ENCODE peak calls at places on chromosomes 13 and 19, in eight cellular contexts. H, R, N, W, P, X, E and I are unnamed samples.

GRCh38 chr13:57932071-57932470 is 300.5 kb downstream of the PCDH17 start:
- DNase-seq in W (no peak), N (no peak), E (no peak), H (no peak), R (no peak), X (no peak), P (no peak), I (no peak)

GRCh38 chr13:87107626-87108025 is 563.5 kb upstream of the SLITRK5 start:
- DNase-seq in N (no peak), X (no peak), P (no peak), W (no peak), H (no peak), E (peak; percentile 26), R (no peak), I (no peak)

GRCh38 chr19:39307233-39307821 is 11.1 kb downstream of the IFNL1 start:
- DNase-seq in W (no peak), N (no peak), E (no peak), P (no peak), H (peak; percentile 42), X (peak; percentile 48), R (no peak), I (no peak)

GRCh38 chr13:112053167-112053743 is 13.7 kb upstream of the SOX1 start:
- DNase-seq in R (no peak), N (no peak), X (no peak), W (no peak), E (no peak), P (no peak), H (no peak), I (peak; percentile 37)

GRCh38 chr19:45038931-45039893 is at the start of gene CLASRP:
- DNase-seq in H (peak; percentile 96), E (peak; percentile 86), P (peak; percentile 84), W (peak; percentile 92), R (peak; percentile 90), N (peak; percentile 94), X (peak; percentile 94), I (peak; percentile 98)

GRCh38 chr13:113009743-113010509 is 40.9 kb downstream of the MCF2L start:
- DNase-seq in W (no peak), E (no peak), N (peak; percentile 54), R (no peak), P (no peak), X (no peak), H (no peak), I (no peak)

GRCh38 chr19:49801966-49802661 is 11.0 kb downstream of the FUZ start:
- DNase-seq in P (peak; percentile 99), H (peak; percentile 98), N (peak; percentile 95), R (peak; percentile 96), X (peak; percentile 76), W (peak; percentile 97), E (peak; percentile 86), I (peak; percentile 96)

GRCh38 chr13:32403108-32403507 is 24.8 kb downstream of the N4BP2L1 start:
- DNase-seq in N (no peak), P (no peak), H (no peak), R (no peak), W (no peak), X (no peak), E (no peak), I (no peak)

GRCh38 chr19:15813916-15814315 is 1.5 kb downstream of the OR10H1 start:
- DNase-seq in X (no peak), R (no peak), P (no peak), N (no peak), E (no peak), W (no peak), H (no peak), I (no peak)

GRCh38 chr13:20566424-20566916 is 487 bp upstream of the IFT88 start:
- DNase-seq in E (peak; percentile 85), R (peak; percentile 70), X (peak; percentile 75), P (peak; percentile 32), W (no peak), H (peak; percentile 86), N (no peak), I (peak; percentile 86)

GRCh38 chr19:16594131-16594586 is 21.9 kb upstream of the SLC35E1 start:
- DNase-seq in E (no peak), H (no peak), P (no peak), X (peak; percentile 49), R (no peak), W (no peak), N (no peak), I (no peak)

DNA sequence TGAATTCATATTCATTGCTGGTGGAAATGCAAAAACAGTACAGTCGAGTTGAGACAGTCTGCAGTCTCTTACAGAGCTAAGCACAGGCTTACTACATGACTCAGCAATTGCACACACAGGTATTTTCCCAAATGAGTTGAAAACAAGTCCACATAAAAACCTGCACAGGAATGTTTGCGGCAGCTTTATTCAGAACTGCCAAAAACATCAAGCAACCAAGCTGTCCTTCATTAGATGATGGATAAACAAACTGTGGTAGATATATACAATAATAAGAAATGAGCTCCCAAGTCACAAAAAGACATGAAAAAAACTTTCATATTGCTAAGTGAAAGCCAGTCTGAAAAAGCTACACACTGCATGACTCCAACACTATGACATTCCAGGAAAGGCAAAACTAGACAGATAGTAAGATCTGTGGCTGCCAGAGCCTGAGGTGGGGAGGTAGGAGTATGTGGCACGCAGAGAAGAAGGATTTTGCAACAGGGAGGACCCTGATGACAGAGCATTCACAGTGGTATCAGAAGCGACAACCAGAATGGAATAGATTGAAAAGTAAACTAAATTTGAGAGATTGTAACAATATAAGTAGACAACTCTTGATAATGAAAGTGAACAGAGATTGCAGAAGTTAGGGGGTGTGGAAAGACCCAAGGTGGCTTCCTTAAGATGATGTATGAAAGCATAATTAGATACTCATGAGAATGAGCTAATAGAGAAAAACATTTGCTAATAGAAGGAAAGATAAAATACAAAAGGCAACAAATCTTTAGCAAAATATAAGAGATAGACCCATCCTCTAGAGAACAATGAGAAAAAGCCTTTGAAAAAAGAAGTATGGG is 52.7 kb downstream of the TSC22D1 start:
- DNase-seq in R (no peak), H (no peak), P (no peak), N (no peak), X (no peak), W (no peak), E (peak; percentile 79), I (no peak)
- TF ChIP-seq POLR2A in R (no peak), H (no peak), P (no peak), N (no peak), X (no peak), W (no peak), E (no peak), I (no peak)

GRCh38 chr19:30815889-30816580 is 443.9 kb downstream of the ZNF536 start:
- DNase-seq in N (no peak), X (no peak), H (no peak), W (no peak), R (no peak), P (no peak), E (no peak), I (no peak)

GRCh38 chr19:30812099-30812684 is 440.0 kb downstream of the ZNF536 start:
- DNase-seq in P (no peak), X (no peak), R (no peak), N (no peak), E (no peak), H (no peak), W (no peak), I (no peak)

DNA sequence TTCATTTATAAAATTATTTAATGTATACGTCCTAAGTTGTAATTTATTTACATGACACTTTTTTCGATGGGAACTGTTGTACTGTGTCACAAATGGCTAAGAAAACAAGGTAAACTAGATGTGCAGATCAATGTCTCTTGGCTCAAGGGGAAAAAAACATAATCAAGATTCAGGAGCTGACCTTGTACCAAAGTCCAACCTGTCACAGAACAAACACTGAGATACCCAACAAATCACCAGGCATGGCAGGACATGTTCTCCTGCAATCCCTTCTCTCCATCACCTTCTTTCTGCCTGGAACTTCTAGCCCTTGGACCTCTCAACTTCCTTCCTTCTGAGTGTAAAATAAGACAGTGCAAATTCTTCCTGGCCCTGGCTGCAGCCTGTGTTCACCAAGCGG is 445.8 kb downstream of the ZNF536 start:
- DNase-seq in H (no peak), X (no peak), P (no peak), W (no peak), R (no peak), N (no peak), E (no peak), I (no peak)
- H3K4me3 ChIP-seq in H (no peak overlapping the region), X (no peak overlapping the region), P (no peak overlapping the region), W (no peak overlapping the region), R (no peak overlapping the region), N (no peak overlapping the region), E (no peak overlapping the region), I (no peak overlapping the region)

GRCh38 chr19:18515959-18516358 is 5.9 kb downstream of the ELL start:
- DNase-seq in P (no peak), N (no peak), E (no peak), H (no peak), R (no peak), W (no peak), X (no peak), I (no peak)

GRCh38 chr19:18517606-18518005 is 4.3 kb downstream of the ELL start:
- DNase-seq in H (no peak), W (no peak), R (no peak), P (no peak), X (no peak), E (no peak), N (no peak), I (no peak)

GRCh38 chr19:18513868-18514267 is 8.0 kb downstream of the ELL start:
- DNase-seq in X (no peak), N (peak; percentile 71), P (peak; percentile 33), E (no peak), W (peak; percentile 67), H (peak; percentile 88), R (peak; percentile 58), I (peak; percentile 49)

GRCh38 chr19:18518639-18519038 is 3.2 kb downstream of the ELL start:
- DNase-seq in W (no peak), X (no peak), N (no peak), R (no peak), E (no peak), H (no peak), P (no peak), I (no peak)

DNA sequence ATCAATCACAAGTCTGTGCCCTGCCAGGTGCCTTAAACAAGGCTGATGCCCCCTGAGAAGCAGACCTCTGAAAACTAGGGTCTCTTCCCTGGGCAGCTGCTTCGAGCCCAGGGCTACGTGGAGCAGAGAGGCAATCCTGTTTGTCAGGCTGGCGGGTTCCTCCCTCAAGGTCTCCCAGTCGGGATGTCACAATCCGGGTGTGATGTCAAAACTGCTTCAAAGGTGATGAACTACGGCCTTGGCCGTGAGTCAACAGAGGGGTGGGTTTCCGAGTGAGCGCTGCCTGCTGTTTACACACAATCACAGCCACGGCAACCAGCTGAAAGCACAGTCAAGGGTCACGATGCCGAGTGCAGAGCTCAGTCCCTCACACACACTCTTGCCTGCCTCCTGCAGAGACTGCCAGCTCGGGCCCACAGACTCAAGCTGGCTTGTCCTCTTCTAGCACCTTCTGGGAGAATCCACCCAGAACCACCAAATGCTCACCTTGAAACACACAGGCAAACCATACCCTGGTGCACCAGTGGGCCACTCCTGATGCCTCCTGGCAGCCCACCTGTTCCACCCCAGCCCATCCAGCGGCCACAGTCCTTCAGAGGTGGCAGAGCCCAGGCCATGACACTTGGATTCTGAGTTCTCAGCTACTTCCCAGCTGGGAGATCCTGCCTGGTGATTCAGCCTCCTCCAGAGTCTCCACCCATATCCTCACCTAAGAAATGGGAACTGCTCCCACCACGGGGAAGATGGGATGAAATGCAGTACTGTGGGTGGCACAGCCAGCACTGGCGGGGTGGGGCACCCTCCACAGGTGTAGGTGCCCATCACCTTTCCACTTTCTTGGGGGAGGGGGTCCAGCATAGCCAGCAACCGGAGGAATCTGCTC is 6.8 kb downstream of the ELL start:
- DNase-seq in H (peak; percentile 83), P (peak; percentile 39), N (peak; percentile 78), R (peak; percentile 70), W (peak; percentile 76), E (peak; percentile 67), X (peak; percentile 80), I (peak; percentile 93)
- TF ChIP-seq POLR2A in H (no peak), P (no peak), N (no peak), R (no peak), W (peak; percentile 21), E (peak; percentile 6), X (no peak), I (no peak)

GRCh38 chr19:3617463-3617862 is 9.1 kb downstream of the CACTIN start:
- DNase-seq in E (no peak), P (no peak), N (no peak), R (no peak), X (peak; percentile 77), H (no peak), W (no peak), I (no peak)
- H3K4me3 ChIP-seq in E (no peak overlapping the region), P (no peak overlapping the region), N (peak overlapping the region; percentile 25), R (no peak overlapping the region), X (no peak overlapping the region), H (no peak overlapping the region), W (no peak overlapping the region), I (no peak overlapping the region)